ENCODE peak calls at places on chromosomes 6 and 20, in eight cellular contexts. N is PC-3, O is IMR-90, F is brain microvascular endothelial cell, Q is astrocyte of the cerebellum, U is cardiac muscle cell, X is lower lobe of right lung, P is cardiac fibroblast. V is an unnamed sample.

GRCh38 chr20:20859510-20859909 is 147.1 kb upstream of the RALGAPA2 start:
- DNase-seq in N (no peak), O (no peak), F (no peak), Q (no peak), U (no peak), X (no peak), P (no peak), V (no peak)

GRCh38 chr6:35280903-35281302 is 16.7 kb upstream of the DEF6 start:
- DNase-seq in N (no peak), O (peak), F (no peak), Q (no peak), U (peak), X (no peak), P (no peak), V (no peak)

GRCh38 chr6:148447521-148448230 is 105.0 kb downstream of the SASH1 start:
- DNase-seq in N (no peak), O (no peak), F (no peak), Q (no peak), U (no peak), X (no peak), P (no peak), V (no peak)

GRCh38 chr6:112100561-112100960 is 13.2 kb downstream of the FAM229B start:
- DNase-seq in N (no peak), O (no peak), F (no peak), Q (no peak), U (no peak), X (no peak), P (no peak), V (no peak)

GRCh38 chr20:33704197-33704924 is 15.7 kb downstream of the PXMP4 start:
- DNase-seq in N (no peak), O (no peak), F (no peak), Q (no peak), U (no peak), X (no peak), P (no peak), V (no peak)

GRCh38 chr20:48064929-48065328 is 279.6 kb upstream of the SULF2 start:
- DNase-seq in N (peak), O (peak), F (peak), Q (no peak), U (no peak), X (no peak), P (peak), V (no peak)

GRCh38 chr6:117907600-117908245 is 659 bp downstream of the SLC35F1 start:
- DNase-seq in N (no peak), O (no peak), F (no peak), Q (no peak), U (peak), X (peak), P (no peak), V (no peak)

GRCh38 chr6:36769676-36770499 is 69.4 kb downstream of the CPNE5 start:
- DNase-seq in N (peak), O (peak), F (no peak), Q (no peak), U (peak), X (peak), P (peak), V (no peak)

GRCh38 chr6:130677312-130677711 is 149.9 kb upstream of the SMLR1 start:
- DNase-seq in N (no peak), O (no peak), F (no peak), Q (no peak), U (no peak), X (no peak), P (no peak), V (no peak)

GRCh38 chr20:34663213-34663943 is 13.5 kb downstream of the PIGU start:
- DNase-seq in N (no peak), O (peak), F (peak), Q (no peak), U (no peak), X (no peak), P (no peak), V (no peak)

GRCh38 chr6:53250761-53251672 is 97.7 kb downstream of the ELOVL5 start:
- DNase-seq in N (peak), O (peak), F (no peak), Q (no peak), U (no peak), X (no peak), P (peak), V (no peak)

GRCh38 chr6:33414592-33415271 is 3.2 kb downstream of the CUTA start:
- DNase-seq in N (peak), O (no peak), F (no peak), Q (no peak), U (no peak), X (no peak), P (peak), V (no peak)

GRCh38 chr6:6610031-6610591 is 21.6 kb downstream of the LY86 start:
- DNase-seq in N (no peak), O (no peak), F (no peak), Q (no peak), U (no peak), X (no peak), P (no peak), V (no peak)

GRCh38 chr20:49685809-49686208 is 27.9 kb downstream of the B4GALT5 start:
- DNase-seq in N (peak), O (peak), F (no peak), Q (no peak), U (no peak), X (no peak), P (peak), V (no peak)

GRCh38 chr6:36913082-36913481 is 27.3 kb downstream of the C6orf89 start:
- DNase-seq in N (no peak), O (no peak), F (no peak), Q (no peak), U (no peak), X (no peak), P (no peak), V (no peak)

GRCh38 chr6:139903411-139904157 is 529.1 kb upstream of the CITED2 start:
- DNase-seq in N (no peak), O (no peak), F (no peak), Q (no peak), U (no peak), X (no peak), P (no peak), V (no peak)

GRCh38 chr20:32355417-32355841 is 2.7 kb upstream of the ASXL1 start:
- DNase-seq in N (no peak), O (no peak), F (no peak), Q (no peak), U (no peak), X (no peak), P (no peak), V (no peak)

GRCh38 chr6:134873500-134874388 is 76.2 kb downstream of the ALDH8A1 start:
- DNase-seq in N (no peak), O (no peak), F (no peak), Q (no peak), U (no peak), X (no peak), P (no peak), V (no peak)

GRCh38 chr20:52539891-52540290 is 348.3 kb upstream of the ZFP64 start:
- DNase-seq in N (peak), O (no peak), F (no peak), Q (no peak), U (no peak), X (no peak), P (no peak), V (no peak)

GRCh38 chr20:4190792-4191519 is 175.6 kb upstream of the RNF24 start:
- DNase-seq in N (peak), O (no peak), F (no peak), Q (no peak), U (no peak), X (no peak), P (no peak), V (no peak)

GRCh38 chr6:109690373-109690739 is 646 bp downstream of the AK9 start:
- DNase-seq in N (peak), O (no peak), F (no peak), Q (no peak), U (peak), X (peak), P (no peak), V (no peak)

GRCh38 chr6:21022343-21023107 is 488.3 kb downstream of the CDKAL1 start:
- DNase-seq in N (peak), O (peak), F (peak), Q (peak), U (no peak), X (no peak), P (peak), V (peak)

GRCh38 chr6:722077-722524 is 29.2 kb upstream of the EXOC2 start:
- DNase-seq in N (peak), O (peak), F (peak), Q (peak), U (peak), X (peak), P (peak), V (peak)

GRCh38 chr6:121522265-121522664 is 86.8 kb downstream of the GJA1 start:
- DNase-seq in N (peak), O (peak), F (peak), Q (peak), U (no peak), X (no peak), P (peak), V (peak)

GRCh38 chr6:6654599-6655575 is 66.4 kb downstream of the LY86 start:
- DNase-seq in N (no peak), O (no peak), F (peak), Q (no peak), U (no peak), X (no peak), P (peak), V (no peak)

GRCh38 chr20:62929051-62929538 is 2.8 kb upstream of the DIDO1 start:
- DNase-seq in N (peak), O (peak), F (peak), Q (no peak), U (peak), X (peak), P (peak), V (no peak)

GRCh38 chr6:98946877-98947410 is 802 bp downstream of the FBXL4 start:
- DNase-seq in N (peak), O (peak), F (no peak), Q (no peak), U (no peak), X (peak), P (peak), V (no peak)

GRCh38 chr6:145890422-145890821 is 73.7 kb downstream of the SHPRH start:
- DNase-seq in N (no peak), O (no peak), F (no peak), Q (no peak), U (no peak), X (no peak), P (no peak), V (no peak)

GRCh38 chr6:144395014-144395413 is 109.9 kb downstream of the UTRN start:
- DNase-seq in N (peak), O (peak), F (no peak), Q (no peak), U (no peak), X (no peak), P (no peak), V (no peak)

GRCh38 chr6:51844391-51844735 is 243.1 kb downstream of the PKHD1 start:
- DNase-seq in N (peak), O (no peak), F (no peak), Q (no peak), U (peak), X (no peak), P (no peak), V (no peak)
- TF ChIP-seq CTCF in N (peak), O (no peak), F (no peak), Q (no peak), U (no peak), X (no peak), P (no peak), V (no peak)

GRCh38 chr6:31165986-31166385 is 4.5 kb downstream of the POU5F1 start:
- DNase-seq in N (no peak), O (no peak), F (no peak), Q (no peak), U (no peak), X (no peak), P (no peak), V (no peak)
- H3K4me3 ChIP-seq in N (no peak), O (no peak), F (no peak), Q (no peak), U (no peak), X (no peak), P (no peak), V (no peak)

GRCh38 chr6:132596201-132596600 is 6.7 kb upstream of the TAAR5 start:
- DNase-seq in N (no peak), O (no peak), F (no peak), Q (no peak), U (no peak), X (no peak), P (no peak), V (no peak)

GRCh38 chr6:132598473-132598872 is 8.9 kb upstream of the TAAR5 start:
- DNase-seq in N (peak), O (no peak), F (no peak), Q (no peak), U (peak), X (no peak), P (no peak), V (no peak)
- TF ChIP-seq CTCF in N (peak), O (no peak), F (peak), Q (no peak), U (peak), X (peak), P (peak), V (peak)

GRCh38 chr6:125750692-125751333 is 1.4 kb downstream of the HEY2 start:
- DNase-seq in N (no peak), O (no peak), F (no peak), Q (no peak), U (no peak), X (no peak), P (no peak), V (no peak)

GRCh38 chr6:125752773-125753172 is 3.3 kb downstream of the HEY2 start:
- DNase-seq in N (no peak), O (no peak), F (no peak), Q (no peak), U (no peak), X (no peak), P (no peak), V (no peak)

GRCh38 chr6:125753218-125753936 is 3.9 kb downstream of the HEY2 start:
- DNase-seq in N (peak), O (peak), F (no peak), Q (peak), U (no peak), X (no peak), P (peak), V (no peak)

GRCh38 chr6:125749864-125750691 is 646 bp downstream of the HEY2 start:
- DNase-seq in N (no peak), O (no peak), F (no peak), Q (no peak), U (peak), X (no peak), P (no peak), V (no peak)

GRCh38 chr6:125751334-125751916 is 2.0 kb downstream of the HEY2 start:
- DNase-seq in N (no peak), O (no peak), F (no peak), Q (no peak), U (no peak), X (no peak), P (no peak), V (no peak)
- H3K4me3 ChIP-seq in N (no peak), O (no peak), F (no peak), Q (no peak), U (peak), X (peak), P (no peak), V (no peak)

DNA sequence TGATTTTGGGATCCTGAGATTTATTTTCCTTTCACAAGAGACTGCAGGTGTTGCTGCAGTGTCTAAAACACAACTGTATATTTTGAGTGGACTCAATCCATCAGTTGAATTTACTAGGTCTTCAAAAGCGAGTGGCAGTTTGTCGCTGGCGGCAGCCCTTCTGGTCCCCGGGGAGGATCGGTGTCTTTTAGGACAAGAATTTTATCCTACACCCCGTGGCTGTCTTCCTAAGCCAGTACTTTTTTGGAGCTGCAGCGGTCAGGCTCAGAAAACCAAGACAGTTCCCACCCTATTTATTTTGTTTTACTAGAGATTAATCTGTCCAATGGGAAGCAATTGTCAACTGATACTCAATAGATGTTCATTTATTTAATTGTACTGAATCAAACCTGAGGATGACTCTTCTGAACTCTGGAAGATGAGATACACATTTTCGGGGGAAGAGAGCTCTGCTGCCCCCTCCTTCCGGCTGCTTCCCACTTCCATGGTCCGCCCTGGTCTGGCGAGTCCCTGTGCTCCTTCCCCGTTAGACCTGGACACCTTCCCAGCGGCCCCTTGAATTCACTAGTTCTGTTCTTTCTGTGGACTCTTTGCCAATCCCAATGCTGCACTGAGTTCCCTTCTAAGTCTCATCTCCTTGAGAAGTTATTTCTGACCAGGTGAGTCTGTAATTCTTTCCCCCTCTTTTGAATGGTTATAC is 90.6 kb downstream of the ERMARD start:
- DNase-seq in N (no peak), O (no peak), F (no peak), Q (no peak), U (no peak), X (no peak), P (no peak), V (no peak)
- TF ChIP-seq CTCF in N (no peak), O (no peak), F (no peak), Q (no peak), U (no peak), X (no peak), P (no peak), V (no peak)

DNA sequence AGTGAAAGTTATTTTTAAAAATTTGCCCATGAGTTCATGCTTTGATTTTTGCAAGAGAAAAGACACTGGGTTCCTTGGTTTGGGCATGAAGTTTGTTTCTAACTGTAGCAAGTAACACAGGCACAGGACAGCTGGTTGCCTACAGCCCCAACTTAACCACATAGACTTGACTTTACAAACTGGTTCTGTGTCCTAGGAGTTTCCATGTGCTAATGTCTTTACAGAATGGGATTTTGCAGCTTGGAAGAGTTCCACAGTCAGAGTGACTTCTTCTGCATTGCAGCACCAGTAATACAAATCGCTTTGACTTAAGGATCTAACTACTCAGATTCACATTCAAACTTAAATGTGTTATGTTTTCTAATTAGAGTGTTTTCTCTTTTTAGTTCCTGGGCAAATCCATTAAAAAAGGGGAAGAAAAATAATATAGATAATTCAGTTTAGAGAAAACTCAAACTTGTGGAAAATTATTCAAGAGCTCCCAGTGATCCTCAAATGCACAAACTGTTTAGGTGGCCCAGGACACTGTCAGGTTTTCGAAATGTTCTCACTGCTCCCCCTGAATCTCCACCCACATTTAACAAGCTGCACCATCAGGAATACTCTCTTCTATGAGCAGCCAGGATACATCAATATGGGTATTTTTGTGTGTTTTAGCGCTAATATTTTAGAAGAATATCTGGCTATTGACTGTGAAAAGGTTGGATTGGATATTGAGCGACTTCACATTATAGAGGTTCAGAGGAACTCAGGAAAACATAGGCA is 44.1 kb downstream of the OR2B2 start:
- DNase-seq in N (no peak), O (peak), F (no peak), Q (no peak), U (no peak), X (no peak), P (no peak), V (no peak)
- H3K4me3 ChIP-seq in N (no peak), O (no peak), F (no peak), Q (no peak), U (peak), X (no peak), P (no peak), V (no peak)

GRCh38 chr6:154468760-154469159 is 41.7 kb downstream of the CNKSR3 start:
- DNase-seq in N (no peak), O (no peak), F (no peak), Q (no peak), U (no peak), X (no peak), P (no peak), V (no peak)

GRCh38 chr6:154466139-154466538 is 44.3 kb downstream of the CNKSR3 start:
- DNase-seq in N (no peak), O (no peak), F (no peak), Q (no peak), U (no peak), X (no peak), P (no peak), V (no peak)

GRCh38 chr6:154469306-154469935 is 41.1 kb downstream of the CNKSR3 start:
- DNase-seq in N (no peak), O (no peak), F (no peak), Q (no peak), U (no peak), X (no peak), P (no peak), V (no peak)

GRCh38 chr6:154463573-154464419 is 46.7 kb downstream of the CNKSR3 start:
- DNase-seq in N (no peak), O (no peak), F (no peak), Q (no peak), U (peak), X (no peak), P (no peak), V (no peak)

DNA sequence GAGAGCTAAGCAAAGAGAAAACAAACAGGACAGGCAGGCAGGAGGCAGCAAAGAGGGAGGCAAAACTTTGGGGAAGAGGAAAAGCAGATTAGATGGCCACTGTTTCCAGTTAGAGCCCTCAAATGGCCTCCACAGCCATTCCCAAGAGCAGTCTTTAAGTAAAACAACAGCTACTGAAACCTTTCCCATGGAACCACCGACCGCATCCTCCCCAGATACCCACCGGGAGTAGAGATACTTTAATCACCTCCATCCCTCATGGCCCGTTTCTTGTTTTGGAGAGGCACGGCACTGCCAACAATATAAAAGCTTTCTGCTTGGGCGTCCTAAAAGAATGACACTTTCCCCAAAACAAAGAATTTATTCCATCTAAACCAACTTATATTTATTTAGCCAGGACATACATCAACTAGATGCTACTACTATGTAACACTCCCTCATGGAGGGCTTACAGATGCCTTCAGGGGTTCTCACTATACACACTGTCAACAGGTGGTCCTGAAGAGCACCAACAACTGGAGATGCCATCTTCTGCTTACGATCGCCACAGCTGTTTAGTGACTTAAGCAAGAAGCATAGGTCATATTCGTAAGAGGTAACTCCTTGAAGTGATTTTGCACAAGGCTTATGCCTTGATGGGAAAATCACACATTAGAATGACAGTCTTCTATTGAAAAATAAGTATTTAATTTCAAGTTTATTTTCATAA is 43.4 kb downstream of the CNKSR3 start:
- DNase-seq in N (no peak), O (no peak), F (no peak), Q (no peak), U (no peak), X (no peak), P (no peak), V (no peak)
- TF ChIP-seq CTCF in N (no peak), O (no peak), F (no peak), Q (no peak), U (no peak), X (no peak), P (no peak), V (no peak)

GRCh38 chr20:23358923-23359572 is 2.9 kb upstream of the GZF1 start:
- DNase-seq in N (no peak), O (no peak), F (no peak), Q (no peak), U (no peak), X (no peak), P (no peak), V (no peak)
- H3K4me3 ChIP-seq in N (peak), O (no peak), F (no peak), Q (no peak), U (no peak), X (no peak), P (no peak), V (no peak)

GRCh38 chr6:93035756-93036155 is 383.6 kb downstream of the EPHA7 start:
- DNase-seq in N (no peak), O (no peak), F (no peak), Q (no peak), U (no peak), X (no peak), P (no peak), V (no peak)

GRCh38 chr6:93040375-93040774 is 379.0 kb downstream of the EPHA7 start:
- DNase-seq in N (peak), O (no peak), F (peak), Q (peak), U (no peak), X (no peak), P (peak), V (no peak)

GRCh38 chr6:93036835-93037234 is 382.5 kb downstream of the EPHA7 start:
- DNase-seq in N (peak), O (peak), F (peak), Q (peak), U (peak), X (no peak), P (peak), V (no peak)
- TF ChIP-seq CTCF in N (peak), O (peak), F (peak), Q (peak), U (peak), X (no peak), P (peak), V (peak)

GRCh38 chr20:840858-841567 is 7.5 kb downstream of the FAM110A start:
- DNase-seq in N (peak), O (no peak), F (no peak), Q (no peak), U (no peak), X (peak), P (no peak), V (no peak)
- H3K4me3 ChIP-seq in N (peak), O (peak), F (peak), Q (peak), U (peak), X (peak), P (peak), V (peak)